ENCODE peak calls at places on chromosomes 7 and 10, in eight cellular contexts. L is body of pancreas, R is sigmoid colon, I is heart left ventricle, P is prostate gland, Z is tibial nerve, F is spleen, Y is transverse colon. U is an unnamed sample.
A peak's percentile ranks its signal among the peaks of the same experiment; 100 is the strongest.

GRCh38 chr7:148819697-148820332 is 64.3 kb downstream of the EZH2 start:
- DNase-seq in L (no peak), R (no peak), I (no peak), P (no peak), Z (no peak), F (no peak), Y (no peak), U (no peak)

GRCh38 chr7:142693911-142694310 is 55.4 kb upstream of the PRSS1 start:
- DNase-seq in L (no peak), R (no peak), I (no peak), P (no peak), Z (no peak), F (no peak), Y (no peak), U (no peak)

GRCh38 chr7:133112335-133112734 is 30.4 kb upstream of the CHCHD3 start:
- DNase-seq in L (no peak), R (no peak), I (no peak), P (no peak), Z (no peak), F (no peak), Y (no peak), U (no peak)

GRCh38 chr10:27720529-27720928 is 25.1 kb downstream of the MKX start:
- DNase-seq in L (no peak), R (no peak), I (no peak), P (no peak), Z (no peak), F (no peak), Y (no peak), U (no peak)

GRCh38 chr10:77131214-77131613 is 506.4 kb downstream of the KCNMA1 start:
- DNase-seq in L (no peak), R (no peak), I (no peak), P (no peak), Z (no peak), F (no peak), Y (no peak), U (no peak)

GRCh38 chr7:32115831-32116230 is 45.6 kb upstream of the PDE1C start:
- DNase-seq in L (no peak), R (no peak), I (no peak), P (no peak), Z (no peak), F (no peak), Y (no peak), U (no peak)

GRCh38 chr7:102170417-102170970 is 116.2 kb upstream of the SH2B2 start:
- DNase-seq in L (no peak), R (no peak), I (no peak), P (no peak), Z (no peak), F (no peak), Y (no peak), U (no peak)

GRCh38 chr7:93646538-93646937 is 72.0 kb upstream of the CALCR start:
- DNase-seq in L (no peak), R (no peak), I (no peak), P (no peak), Z (no peak), F (no peak), Y (no peak), U (no peak)

GRCh38 chr10:35375091-35375765 is 38.9 kb downstream of the CCNY start:
- DNase-seq in L (no peak), R (no peak), I (no peak), P (no peak), Z (no peak), F (no peak), Y (no peak), U (no peak)

GRCh38 chr10:92562424-92562823 is 11.5 kb downstream of the IDE start:
- DNase-seq in L (no peak), R (no peak), I (no peak), P (no peak), Z (no peak), F (no peak), Y (no peak), U (no peak)

GRCh38 chr10:10869592-10869991 is 148.1 kb upstream of the CELF2 start:
- DNase-seq in L (no peak), R (no peak), I (no peak), P (no peak), Z (no peak), F (no peak), Y (no peak), U (no peak)

GRCh38 chr10:112218960-112219359 is 35.4 kb upstream of the GPAM start:
- DNase-seq in L (no peak), R (no peak), I (no peak), P (no peak), Z (no peak), F (no peak), Y (no peak), U (no peak)

GRCh38 chr7:157516311-157516710 is 179.5 kb downstream of the DNAJB6 start:
- DNase-seq in L (no peak), R (peak; percentile 46), I (no peak), P (no peak), Z (no peak), F (peak; percentile 59), Y (no peak), U (no peak)
- H3K9me3 ChIP-seq in L (no peaks in the 10 kb centered on the region), R (no peaks in the 10 kb centered on the region), I (no peaks in the 10 kb centered on the region), P (no peaks in the 10 kb centered on the region), Z (no peaks in the 10 kb centered on the region), F (no peaks in the 10 kb centered on the region), Y (no peaks in the 10 kb centered on the region), U (no peaks in the 10 kb centered on the region)

GRCh38 chr7:862157-862556 is 14.2 kb upstream of the GET4 start:
- DNase-seq in L (no peak), R (no peak), I (no peak), P (no peak), Z (no peak), F (no peak), Y (no peak), U (no peak)
- H3K36me3 ChIP-seq in L (peaks cover 31% of the 10 kb centered on the region), R (peaks cover 75% of the 10 kb centered on the region), I (peaks cover 92% of the 10 kb centered on the region), P (peaks cover 24% of the 10 kb centered on the region), Z (peaks cover 4% of the 10 kb centered on the region), F (peaks cover 7% of the 10 kb centered on the region), Y (peaks cover 4% of the 10 kb centered on the region), U (peaks cover 35% of the 10 kb centered on the region)

DNA sequence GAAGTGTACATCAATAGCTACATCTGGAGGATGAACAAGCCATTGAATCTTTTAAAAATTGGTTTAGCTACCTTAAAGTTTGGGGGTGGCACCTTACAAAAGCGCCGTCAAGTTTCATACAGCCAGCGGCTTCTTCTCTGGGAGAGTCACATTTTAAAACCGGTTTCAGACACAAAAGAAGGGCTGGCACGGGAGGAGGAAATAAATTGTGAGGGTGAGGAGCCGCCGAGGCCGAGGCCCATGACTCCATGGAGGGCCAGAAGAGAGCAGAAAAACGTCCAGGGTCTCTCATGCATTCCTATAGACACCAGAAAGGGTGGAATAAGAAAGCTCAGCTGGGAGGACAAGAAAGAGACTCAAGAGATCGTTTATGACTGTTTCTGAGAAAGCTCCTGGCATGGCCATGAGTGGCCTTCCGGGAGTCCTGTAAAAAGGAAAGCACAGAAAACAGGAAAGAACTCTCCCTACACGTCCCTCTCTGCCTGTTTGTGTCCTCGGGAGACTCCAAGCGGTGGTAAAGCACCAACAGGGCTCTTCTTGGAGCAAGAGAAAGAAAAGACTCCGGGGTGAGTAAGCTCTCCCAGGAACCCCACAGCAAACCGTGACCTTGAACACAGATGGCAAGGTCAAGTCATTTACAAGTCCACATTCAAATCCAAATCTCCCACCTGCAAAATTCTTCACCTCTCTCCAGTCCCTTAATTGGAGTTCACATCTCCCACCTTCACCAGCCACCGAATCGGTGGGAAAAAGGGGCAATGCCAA is 1.8 kb downstream of the FRAT2 start:
- DNase-seq in L (peak; percentile 69), R (peak; percentile 75), I (peak; percentile 50), P (peak; percentile 76), Z (no peak), F (no peak), Y (peak; percentile 59), U (peak; percentile 59)
- TF ChIP-seq POLR2A in L (peak; percentile 49), R (no peak), I (no peak), P (peak; percentile 7), Z (no peak), F (peak; percentile 35), Y (no peak), U (peak; percentile 23)

DNA sequence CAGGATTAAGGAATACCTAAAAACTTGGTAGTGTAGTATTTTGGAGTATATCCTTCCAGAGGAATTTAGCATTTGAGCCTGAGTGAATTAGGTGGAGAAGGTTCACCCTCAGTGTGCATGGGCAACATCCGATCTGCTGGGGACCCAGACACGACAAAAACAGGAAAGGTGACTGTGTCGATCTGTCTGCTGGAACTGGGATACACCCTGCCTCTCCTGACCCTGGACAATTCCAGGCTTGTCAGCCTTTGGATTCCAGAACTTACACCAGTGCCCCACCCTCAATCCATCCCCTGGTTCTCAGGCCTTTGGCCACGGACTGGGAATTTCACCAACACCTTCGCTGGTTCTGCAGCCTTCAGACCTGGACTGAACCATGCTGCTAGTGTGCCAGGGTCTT is 41.9 kb downstream of the PTPRE start:
- DNase-seq in L (no peak), R (no peak), I (no peak), P (no peak), Z (no peak), F (no peak), Y (no peak), U (peak; percentile 9)
- H3K9me3 ChIP-seq in L (no peaks in the 10 kb centered on the region), R (no peaks in the 10 kb centered on the region), I (no peaks in the 10 kb centered on the region), P (no peaks in the 10 kb centered on the region), Z (no peaks in the 10 kb centered on the region), F (no peaks in the 10 kb centered on the region), Y (no peaks in the 10 kb centered on the region), U (no peaks in the 10 kb centered on the region)

DNA sequence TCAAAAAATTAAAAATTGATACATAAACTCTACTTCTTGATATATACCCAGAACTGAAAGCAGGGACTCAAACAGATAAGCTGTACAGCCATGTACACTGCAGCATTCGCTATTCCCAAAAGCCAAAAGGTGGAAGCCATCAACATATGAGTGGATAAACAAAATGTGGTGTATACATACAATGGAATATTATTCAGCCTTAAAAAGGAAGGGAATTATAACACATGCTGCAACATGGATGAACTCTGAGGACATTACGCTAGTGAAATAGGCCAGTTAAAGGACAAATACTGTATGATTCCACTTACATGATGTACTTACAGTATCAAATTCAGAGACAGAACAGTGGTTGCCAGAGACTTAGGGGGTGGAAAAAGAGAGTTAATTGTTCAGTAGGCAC is 8.1 kb downstream of the TMEM209 start:
- DNase-seq in L (no peak), R (no peak), I (no peak), P (no peak), Z (no peak), F (no peak), Y (no peak), U (no peak)
- H3K36me3 ChIP-seq in L (peaks cover 9% of the 10 kb centered on the region), R (peaks cover under 1% of the 10 kb centered on the region), I (peaks cover 75% of the 10 kb centered on the region), P (no peaks in the 10 kb centered on the region), Z (no peaks in the 10 kb centered on the region), F (no peaks in the 10 kb centered on the region), Y (no peaks in the 10 kb centered on the region), U (peaks cover 22% of the 10 kb centered on the region)

DNA sequence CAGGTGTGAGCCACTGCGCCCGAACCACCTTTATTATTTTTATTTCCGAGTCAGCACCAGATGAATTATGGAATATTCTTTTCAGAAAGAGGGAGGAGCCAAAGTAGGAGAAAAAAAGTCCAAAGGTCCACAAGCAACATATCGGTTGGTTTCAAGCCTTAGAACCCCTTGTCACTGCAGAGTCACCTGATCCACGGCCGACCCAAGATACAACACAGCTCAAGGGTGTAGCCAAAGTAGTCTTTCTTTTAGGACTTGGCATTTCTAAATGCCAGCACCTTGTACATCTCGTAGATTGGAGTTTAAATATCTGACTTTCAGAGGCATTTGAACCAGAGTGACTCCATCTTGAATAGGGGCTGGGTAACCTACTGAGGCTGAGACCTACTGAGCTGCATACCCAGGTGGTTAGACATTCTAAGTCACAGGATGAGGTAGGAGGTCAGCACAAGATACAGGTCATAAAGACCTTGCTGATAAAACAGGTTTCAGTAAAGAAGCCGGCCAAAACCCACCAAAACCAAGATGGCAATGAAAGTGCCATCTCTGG is 113.9 kb upstream of the ANLN start:
- DNase-seq in L (no peak), R (no peak), I (no peak), P (no peak), Z (no peak), F (no peak), Y (no peak), U (no peak)
- TF ChIP-seq POLR2A in L (no peak), R (no peak), I (no peak), P (no peak), Z (no peak), F (no peak), Y (no peak), U (no peak)

U was measured in thyroid gland.